ENCODE peak calls at places on chromosome 20, in ten cellular contexts. C, I, F, P, Q, W, R, K, J and H are unnamed samples.

GRCh38 chr20:1569417-1569861 is 11.9 kb upstream of the SIRPD start:
- DNase-seq in C (no peak), I (no peak), F (peak), P (no peak), Q (no peak), W (no peak), R (peak), K (no peak), J (no peak), H (no peak)

GRCh38 chr20:5074050-5074674 is 45.6 kb downstream of the PCNA start:
- DNase-seq in C (no peak), I (no peak), F (no peak), P (no peak), Q (no peak), W (no peak), R (no peak), K (no peak), J (no peak), H (no peak)

GRCh38 chr20:36927704-36928103 is 23.8 kb downstream of the SAMHD1 start:
- DNase-seq in C (no peak), I (no peak), F (no peak), P (no peak), Q (no peak), W (no peak), R (no peak), K (no peak), J (no peak), H (no peak)

GRCh38 chr20:25741088-25741487 is 44.4 kb upstream of the ZNF337 start:
- DNase-seq in C (no peak), I (no peak), F (no peak), P (no peak), Q (no peak), W (no peak), R (no peak), K (no peak), J (no peak), H (no peak)

GRCh38 chr20:59820204-59821041 is 113.0 kb downstream of the SYCP2 start:
- DNase-seq in C (no peak), I (no peak), F (no peak), P (no peak), Q (no peak), W (no peak), R (no peak), K (no peak), J (peak), H (peak)

GRCh38 chr20:47358052-47358671 is 1.7 kb upstream of the ZMYND8 start:
- DNase-seq in C (no peak), I (no peak), F (no peak), P (no peak), Q (no peak), W (no peak), R (no peak), K (no peak), J (no peak), H (no peak)

GRCh38 chr20:16824664-16825063 is 76.5 kb downstream of the OTOR start:
- DNase-seq in C (no peak), I (no peak), F (no peak), P (no peak), Q (no peak), W (no peak), R (no peak), K (no peak), J (no peak), H (no peak)

GRCh38 chr20:53162251-53162835 is 190.2 kb downstream of the TSHZ2 start:
- DNase-seq in C (no peak), I (no peak), F (peak), P (no peak), Q (no peak), W (no peak), R (no peak), K (peak), J (peak), H (peak)

GRCh38 chr20:24443436-24443835 is 26.0 kb upstream of the SYNDIG1 start:
- DNase-seq in C (no peak), I (no peak), F (no peak), P (no peak), Q (no peak), W (no peak), R (no peak), K (no peak), J (no peak), H (peak)